ENCODE peak calls at places on chromosomes 5 and 9, in four cellular contexts. Q is CD4-positive, alpha-beta T cell; D is stimulated activated CD8-positive, alpha-beta memory T cell treated with anti-CD3 and anti-CD28 coated beads, Interleukin-4, amount 100 ng/mL, for 1 hour; R is fibroblast of mammary gland. Y is an unnamed sample.

GRCh38 chr9:571066-571465 is 270.4 kb upstream of the DMRT1 start:
- DNase-seq in Q (no peak), D (no peak), R (no peak), Y (no peak)

GRCh38 chr5:16773990-16774389 is 157.2 kb upstream of the RETREG1 start:
- DNase-seq in R (peak; percentile 51), D (no peak), Q (no peak), Y (no peak)

GRCh38 chr5:109016300-109016699 is 268.6 kb downstream of the FER start:
- DNase-seq in R (no peak), Q (no peak), D (no peak), Y (no peak)

GRCh38 chr5:39801306-39801705 is 376.5 kb upstream of the DAB2 start:
- DNase-seq in Q (no peak), D (no peak), R (peak; percentile 57), Y (no peak)

GRCh38 chr9:95515272-95516113 is 1.3 kb downstream of the PTCH1 start:
- DNase-seq in D (no peak), Q (no peak), R (no peak), Y (peak; percentile 70)

GRCh38 chr9:89664896-89665329 is 60.1 kb downstream of the GADD45G start:
- DNase-seq in R (no peak), Q (no peak), D (no peak), Y (peak; percentile 94)

GRCh38 chr5:116646611-116647289 is 72.1 kb upstream of the SEMA6A start:
- DNase-seq in D (no peak), Q (no peak), R (no peak), Y (no peak)

GRCh38 chr9:133153227-133154096 is 10.3 kb downstream of the GBGT1 start:
- DNase-seq in D (no peak), R (no peak), Q (no peak), Y (peak; percentile 78)

GRCh38 chr9:135214054-135214640 is 126.7 kb downstream of the OLFM1 start:
- DNase-seq in D (no peak), Q (no peak), R (no peak), Y (peak; percentile 41)

GRCh38 chr9:129486496-129487306 is 134.2 kb downstream of the C9orf50 start:
- DNase-seq in D (no peak), R (peak; percentile 85), Q (no peak), Y (peak; percentile 97)

GRCh38 chr5:92525131-92525530 is 1055.9 kb downstream of the NR2F1-AS1 start:
- DNase-seq in D (no peak), R (no peak), Q (no peak), Y (no peak)

GRCh38 chr9:94909250-94909894 is 182.9 kb downstream of the AOPEP start:
- DNase-seq in D (no peak), R (no peak), Q (no peak), Y (no peak)